ENCODE peak calls at places on chromosomes 4 and X, in ten cellular contexts. L is A549, S is heart right ventricle, X is upper lobe of left lung, J is tibial artery, W is right lobe of liver, Q is fibroblast of pulmonary artery, N is NB4, V is choroid plexus epithelial cell, B is sigmoid colon. E is an unnamed sample.

GRCh38 chr4:164381859-164382258 is 372.1 kb upstream of the SMIM31 start:
- DNase-seq in S (no peak), J (no peak), W (no peak), L (no peak), V (no peak), N (no peak), B (no peak), X (no peak), Q (no peak), E (no peak)

GRCh38 chr4:26762650-26763049 is 98.0 kb upstream of the STIM2 start:
- DNase-seq in B (no peak), L (no peak), N (no peak), V (peak; percentile 45), S (no peak), X (no peak), W (no peak), J (no peak), Q (no peak), E (no peak)

GRCh38 chrX:96244955-96245354 is 439.7 kb upstream of the DIAPH2 start:
- DNase-seq in B (no peak), L (no peak), S (no peak), J (no peak), N (no peak), X (no peak), W (no peak), V (no peak), Q (no peak), E (no peak)

GRCh38 chrX:44223150-44223549 is 120.3 kb downstream of the EFHC2 start:
- DNase-seq in X (no peak), L (no peak), V (peak; percentile 44), J (no peak), W (no peak), N (no peak), Q (peak; percentile 34), B (no peak), S (no peak), E (peak; percentile 78)

GRCh38 chrX:103175944-103176753 is 38.8 kb upstream of the BEX4 start:
- DNase-seq in Q (peak; percentile 62), X (peak; percentile 40), S (peak; percentile 26), J (peak; percentile 65), N (peak; percentile 67), L (peak; percentile 37), W (no peak), V (peak; percentile 67), B (peak; percentile 64), E (peak; percentile 49)

GRCh38 chrX:69027181-69028005 is 137.9 kb downstream of the PJA1 start:
- DNase-seq in N (no peak), V (peak; percentile 91), S (no peak), B (no peak), Q (peak; percentile 88), L (no peak), X (no peak), W (no peak), J (no peak), E (peak; percentile 60)

GRCh38 chrX:2301901-2302300 is 198.9 kb downstream of the DHRSX start:
- DNase-seq in W (no peak), X (no peak), L (no peak), S (no peak), J (no peak), V (no peak), Q (no peak), N (no peak), B (no peak), E (no peak)

GRCh38 chr4:127771535-127772275 is 10.4 kb upstream of the HSPA4L start:
- DNase-seq in V (no peak), B (no peak), S (no peak), X (no peak), J (no peak), Q (no peak), L (no peak), N (no peak), W (no peak), E (no peak)

GRCh38 chrX:109393859-109394258 is 88.0 kb downstream of the GUCY2F start:
- DNase-seq in Q (peak; percentile 2), S (no peak), V (no peak), W (no peak), J (no peak), X (no peak), N (peak; percentile 47), L (no peak), B (no peak), E (no peak)

GRCh38 chr4:159102623-159103405 is at the start of gene RAPGEF2:
- DNase-seq in Q (peak; percentile 92), X (peak; percentile 96), V (peak; percentile 95), J (peak; percentile 91), S (peak; percentile 90), N (peak; percentile 88), B (peak; percentile 96), L (peak; percentile 75), W (peak; percentile 97), E (peak; percentile 96)

GRCh38 chrX:133414399-133415275 is 652 bp downstream of the GPC4 start:
- DNase-seq in X (no peak), N (no peak), B (peak; percentile 67), V (no peak), S (peak; percentile 31), W (no peak), L (no peak), J (no peak), Q (peak; percentile 3), E (no peak)

GRCh38 chrX:133412665-133413064 is 2.6 kb downstream of the GPC4 start:
- DNase-seq in S (no peak), L (no peak), X (no peak), Q (no peak), W (no peak), V (no peak), N (no peak), J (no peak), B (no peak), E (no peak)

GRCh38 chrX:133410555-133410954 is 4.7 kb downstream of the GPC4 start:
- DNase-seq in N (no peak), X (no peak), B (no peak), L (no peak), S (no peak), J (no peak), W (no peak), V (no peak), Q (no peak), E (no peak)

GRCh38 chrX:133413218-133413925 is 1.9 kb downstream of the GPC4 start:
- DNase-seq in B (peak; percentile 73), Q (no peak), X (no peak), L (no peak), J (peak; percentile 18), S (peak; percentile 9), N (no peak), V (no peak), W (no peak), E (no peak)

DNA sequence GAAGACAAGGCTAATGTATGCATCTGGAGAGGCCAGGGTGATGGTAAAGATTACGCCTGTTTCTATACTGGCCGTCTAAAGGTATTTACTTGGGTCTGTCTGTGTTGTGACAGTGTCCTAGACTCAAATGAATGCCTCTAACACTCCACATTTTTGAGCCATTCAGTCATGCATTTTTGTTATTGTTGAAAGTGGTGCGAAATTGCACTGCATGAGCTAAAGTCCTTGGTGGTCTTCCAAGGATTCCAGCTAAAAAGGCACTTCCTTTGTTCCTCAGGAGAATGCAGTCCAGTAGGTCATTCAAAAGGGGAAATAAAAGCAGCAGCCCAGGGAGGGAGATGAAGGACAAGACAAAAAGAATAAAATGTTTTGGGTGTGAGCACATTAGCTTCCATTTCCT is 3.0 kb downstream of the GPC4 start:
- DNase-seq in L (no peak), W (no peak), N (no peak), V (peak; percentile 56), B (no peak), X (no peak), S (no peak), Q (peak; percentile 35), J (no peak), E (peak; percentile 63)
- H3K4me3 ChIP-seq in L (no peak overlapping the region), W (no peak overlapping the region), N (no peak overlapping the region), V (no peak overlapping the region), B (no peak overlapping the region), X (no peak overlapping the region), S (no peak overlapping the region), Q (no peak overlapping the region), J (peak overlapping the region; percentile 77), E (no peak overlapping the region)

GRCh38 chrX:49627030-49627777 is 28.4 kb downstream of the GAGE1 start:
- DNase-seq in J (no peak), N (peak; percentile 9), Q (no peak), B (no peak), S (no peak), X (no peak), L (peak; percentile 34), V (no peak), W (no peak), E (no peak)
- TF ChIP-seq CTCF in J (no peak), N (peak; percentile 29), Q (no peak), B (no peak), S (no peak), X (no peak), L (peak; percentile 17), V (no peak), W (no peak), E (peak; percentile 12)

GRCh38 chr4:18621186-18621585 is 599.6 kb upstream of the LCORL start:
- DNase-seq in L (no peak), N (no peak), Q (no peak), W (no peak), X (no peak), J (no peak), V (no peak), S (no peak), B (no peak), E (no peak)
- H3K4me3 ChIP-seq in L (no peak overlapping the region), N (no peak overlapping the region), Q (no peak overlapping the region), W (no peak overlapping the region), X (no peak overlapping the region), J (no peak overlapping the region), V (no peak overlapping the region), S (no peak overlapping the region), B (no peak overlapping the region), E (no peak overlapping the region)

GRCh38 chr4:48556268-48556667 is 66.2 kb downstream of the ZAR1 start:
- DNase-seq in W (no peak), V (no peak), X (no peak), L (no peak), B (no peak), J (no peak), Q (no peak), N (no peak), S (no peak), E (no peak)

GRCh38 chr4:48554606-48555005 is 64.6 kb downstream of the ZAR1 start:
- DNase-seq in W (no peak), J (no peak), S (no peak), Q (no peak), L (no peak), N (no peak), B (no peak), V (no peak), X (no peak), E (no peak)

GRCh38 chr4:48553720-48554119 is 63.7 kb downstream of the ZAR1 start:
- DNase-seq in S (no peak), N (no peak), W (no peak), V (no peak), B (no peak), Q (no peak), L (no peak), J (no peak), X (no peak), E (no peak)

GRCh38 chr4:48558026-48558425 is 68.0 kb downstream of the ZAR1 start:
- DNase-seq in B (no peak), J (no peak), V (no peak), X (no peak), N (no peak), W (no peak), L (no peak), Q (no peak), S (no peak), E (no peak)

DNA sequence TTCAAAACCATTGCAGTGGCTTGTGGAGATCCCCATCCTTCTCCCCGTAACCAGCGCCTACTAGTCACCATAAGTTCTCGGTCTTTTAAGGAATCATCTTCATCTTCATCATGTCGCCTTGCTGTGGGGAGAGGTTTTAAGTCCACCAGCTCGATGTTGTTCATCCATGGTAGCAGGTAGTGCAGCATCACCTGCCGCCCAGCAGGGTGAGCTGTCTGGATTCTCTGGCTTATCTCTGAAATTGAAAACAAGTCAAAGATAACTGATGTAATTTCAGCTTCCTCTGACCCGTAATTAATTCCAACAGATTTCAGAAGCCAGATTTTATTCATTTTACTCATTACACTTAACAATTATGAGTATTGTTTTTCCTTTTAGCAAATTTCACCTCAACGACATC is 67.4 kb downstream of the ZAR1 start:
- DNase-seq in N (peak; percentile 25), J (no peak), X (no peak), V (peak; percentile 37), L (no peak), S (no peak), W (no peak), B (no peak), Q (peak; percentile 13), E (no peak)
- TF ChIP-seq CTCF in N (peak; percentile 24), J (no peak), X (no peak), V (peak; percentile 60), L (no peak), S (no peak), W (no peak), B (no peak), Q (peak; percentile 18), E (peak; percentile 38)

E was measured in astrocyte of the spinal cord.